ENCODE peak calls at places on chromosomes 11 and 22, in six cellular contexts. S, B, O, V, A and W are unnamed samples.
A peak's percentile ranks its signal among the peaks of the same experiment; 100 is the strongest.

GRCh38 chr11:60251485-60252207 is 8.7 kb upstream of the MS4A4E start:
- DNase-seq in V (peak; percentile 37), O (no peak), B (no peak), S (peak; percentile 31), A (peak; percentile 46), W (peak; percentile 2)

GRCh38 chr22:39453765-39454378 is 2.9 kb upstream of the MGAT3 start:
- DNase-seq in V (peak; percentile 24), B (no peak), A (no peak), S (no peak), O (peak; percentile 17), W (no peak)

GRCh38 chr11:4862447-4863236 is 13.6 kb upstream of the OR51S1 start:
- DNase-seq in S (no peak), B (no peak), V (no peak), O (no peak), A (no peak), W (no peak)

GRCh38 chr11:45188127-45188526 is 41.7 kb downstream of the PRDM11 start:
- DNase-seq in S (no peak), A (no peak), V (no peak), B (no peak), O (no peak), W (no peak)

GRCh38 chr11:3140291-3140603 is 24.9 kb downstream of the OSBPL5 start:
- DNase-seq in S (no peak), V (no peak), B (no peak), O (no peak), A (no peak), W (no peak)

GRCh38 chr11:46120361-46120710 is 918 bp downstream of the PHF21A start:
- DNase-seq in V (no peak), O (no peak), B (no peak), S (no peak), A (no peak), W (peak; percentile 22)

GRCh38 chr11:62799486-62799885 is 5.8 kb downstream of the NXF1 start:
- DNase-seq in A (no peak), O (no peak), S (no peak), V (no peak), B (no peak), W (no peak)

GRCh38 chr11:134578807-134579708 is 167.0 kb upstream of the B3GAT1 start:
- DNase-seq in A (no peak), S (no peak), O (no peak), B (no peak), V (no peak), W (no peak)

GRCh38 chr11:7686761-7687160 is 13.5 kb upstream of the CYB5R2 start:
- DNase-seq in B (no peak), S (no peak), O (no peak), A (no peak), V (no peak), W (no peak)
- H3K4me3 ChIP-seq in B (no peak overlapping the region), S (no peak overlapping the region), O (no peak overlapping the region), A (no peak overlapping the region), V (no peak overlapping the region), W (no peak overlapping the region)

GRCh38 chr22:50287731-50288130 is 17.6 kb upstream of the MAPK11 start:
- DNase-seq in B (no peak), V (no peak), O (no peak), S (no peak), A (no peak), W (no peak)
- H3K36me3 ChIP-seq in B (peaks cover 78% of the 10 kb centered on the region), V (peaks cover 64% of the 10 kb centered on the region), O (peaks cover 75% of the 10 kb centered on the region), S (peaks cover 61% of the 10 kb centered on the region), A (no peaks in the 10 kb centered on the region), W (peaks cover 41% of the 10 kb centered on the region)

GRCh38 chr11:96306933-96307747 is 35.9 kb downstream of the MAML2 start:
- DNase-seq in S (peak; percentile 99), V (peak; percentile 100), O (peak; percentile 99), B (peak; percentile 90), A (peak; percentile 94), W (peak; percentile 88)
- H3K4me3 ChIP-seq in S (peak overlapping the region; percentile 3), V (peak overlapping the region; percentile 73), O (peak overlapping the region; percentile 29), B (peak overlapping the region; percentile 18), A (no peak overlapping the region), W (peak overlapping the region; percentile 29)

GRCh38 chr22:30586414-30586813 is 5.3 kb downstream of the PES1 start:
- DNase-seq in V (no peak), S (no peak), B (no peak), A (no peak), O (no peak), W (no peak)
- H3K36me3 ChIP-seq in V (peaks cover 79% of the 10 kb centered on the region), S (peaks cover 44% of the 10 kb centered on the region), B (peaks cover 83% of the 10 kb centered on the region), A (no peaks in the 10 kb centered on the region), O (peaks cover 74% of the 10 kb centered on the region), W (peaks cover 86% of the 10 kb centered on the region)